ENCODE peak calls at places on chromosomes 4 and X, in five cellular contexts. J is Calu3, I is cardiac fibroblast, D is lower leg skin, K is glutamatergic neuron. W is an unnamed sample.

GRCh38 chr4:168787801-168788200 is 222.3 kb downstream of the CBR4 start:
- DNase-seq in J (no peak), I (no peak), D (no peak), K (no peak), W (no peak)

GRCh38 chrX:116285506-116285905 is 115.0 kb downstream of the AGTR2 start:
- DNase-seq in J (no peak), I (no peak), D (no peak), K (no peak), W (no peak)

GRCh38 chrX:1599791-1600405 is 8.5 kb downstream of the AKAP17A start:
- DNase-seq in J (no peak), I (no peak), D (no peak), K (no peak), W (no peak)

GRCh38 chr4:72375050-72375736 is 193.8 kb downstream of the ADAMTS3 start:
- DNase-seq in J (no peak), I (peak), D (no peak), K (no peak), W (no peak)

GRCh38 chrX:50469206-50469605 is 1.4 kb downstream of the DGKK start:
- DNase-seq in J (no peak), I (no peak), D (no peak), K (peak), W (peak)

GRCh38 chrX:33252306-33252825 is 41.0 kb upstream of the DMD start:
- DNase-seq in J (peak), I (peak), D (no peak), K (no peak), W (no peak)

GRCh38 chr4:150297861-150298474 is 219.7 kb downstream of the DCLK2 start:
- DNase-seq in J (peak), I (peak), D (peak), K (peak), W (peak)

GRCh38 chr4:70831293-70831692 is 8.4 kb downstream of the GRSF1 start:
- DNase-seq in J (no peak), I (no peak), D (no peak), K (no peak), W (no peak)

GRCh38 chr4:38161208-38162113 is 201.3 kb downstream of the PTTG2 start:
- DNase-seq in J (no peak), I (no peak), D (no peak), K (no peak), W (no peak)

GRCh38 chrX:16826207-16826606 is 39.9 kb downstream of the TXLNG start:
- DNase-seq in J (no peak), I (peak), D (no peak), K (no peak), W (no peak)

GRCh38 chr4:106795326-106795725 is 240.8 kb downstream of the DKK2 start:
- DNase-seq in J (no peak), I (no peak), D (no peak), K (no peak), W (no peak)

GRCh38 chr4:99755223-99755944 is 61.2 kb upstream of the DAPP1 start:
- DNase-seq in J (no peak), I (peak), D (no peak), K (no peak), W (no peak)

GRCh38 chr4:84847978-84848377 is 118.5 kb downstream of the WDFY3 start:
- DNase-seq in J (no peak), I (no peak), D (no peak), K (no peak), W (no peak)

GRCh38 chr4:125735107-125735506 is 420.4 kb downstream of the FAT4 start:
- DNase-seq in J (peak), I (peak), D (peak), K (no peak), W (peak)

GRCh38 chr4:158624889-158625478 is 46.7 kb downstream of the C4orf46 start:
- DNase-seq in J (peak), I (peak), D (peak), K (no peak), W (no peak)

GRCh38 chrX:43345166-43345565 is 310.9 kb upstream of the MAOA start:
- DNase-seq in J (no peak), I (no peak), D (no peak), K (no peak), W (no peak)

GRCh38 chrX:81337805-81338204 is 135.9 kb downstream of the SH3BGRL start:
- DNase-seq in J (no peak), I (no peak), D (no peak), K (no peak), W (no peak)

GRCh38 chrX:153225438-153226098 is 46.5 kb downstream of the MAGEA1 start:
- DNase-seq in J (no peak), I (no peak), D (no peak), K (no peak), W (no peak)

GRCh38 chr4:184587746-184588145 is 61.5 kb downstream of the CASP3 start:
- DNase-seq in J (no peak), I (no peak), D (no peak), K (no peak), W (no peak)

GRCh38 chrX:110086916-110087484 is 84.1 kb downstream of the TMEM164 start:
- DNase-seq in J (peak), I (peak), D (no peak), K (no peak), W (no peak)

GRCh38 chrX:13377537-13377936 is 57.7 kb upstream of the ATXN3L start:
- DNase-seq in J (no peak), I (peak), D (no peak), K (peak), W (no peak)

GRCh38 chr4:76637704-76638361 is 202.8 kb downstream of the SHROOM3 start:
- DNase-seq in J (no peak), I (no peak), D (no peak), K (no peak), W (no peak)

GRCh38 chr4:24651266-24651665 is 66.9 kb upstream of the DHX15 start:
- DNase-seq in J (no peak), I (no peak), D (no peak), K (no peak), W (no peak)

GRCh38 chr4:8641931-8642650 is 49.5 kb downstream of the CPZ start:
- DNase-seq in J (no peak), I (no peak), D (no peak), K (no peak), W (no peak)

GRCh38 chrX:24153796-24154189 is 4.3 kb downstream of the ZFX start:
- DNase-seq in J (peak), I (no peak), D (no peak), K (no peak), W (no peak)

GRCh38 chr4:16869594-16870245 is 28.7 kb downstream of the LDB2 start:
- DNase-seq in J (no peak), I (no peak), D (no peak), K (no peak), W (no peak)

GRCh38 chr4:156536661-156537060 is 434.9 kb downstream of the PDGFC start:
- DNase-seq in J (no peak), I (no peak), D (no peak), K (no peak), W (no peak)

GRCh38 chr4:132557660-132558059 is 591.4 kb upstream of the PCDH10 start:
- DNase-seq in J (no peak), I (no peak), D (no peak), K (no peak), W (no peak)

GRCh38 chrX:100353326-100353725 is 56.7 kb downstream of the PCDH19 start:
- DNase-seq in J (no peak), I (no peak), D (no peak), K (no peak), W (no peak)

GRCh38 chr4:83282049-83282535 is 2.5 kb downstream of the COQ2 start:
- DNase-seq in J (peak), I (peak), D (peak), K (no peak), W (peak)

GRCh38 chrX:69424161-69424560 is 80.0 kb upstream of the NALF2 start:
- DNase-seq in J (peak), I (peak), D (no peak), K (no peak), W (no peak)

GRCh38 chrX:111914398-111915092 is 38.6 kb downstream of the TRPC5OS start:
- DNase-seq in J (peak), I (no peak), D (no peak), K (no peak), W (no peak)

GRCh38 chrX:114465689-114466088 is 118.2 kb upstream of the HTR2C start:
- DNase-seq in J (no peak), I (no peak), D (no peak), K (no peak), W (no peak)

GRCh38 chr4:110154586-110154985 is 43.8 kb downstream of the ELOVL6 start:
- DNase-seq in J (no peak), I (no peak), D (no peak), K (no peak), W (no peak)

GRCh38 chr4:38150021-38150671 is 189.9 kb downstream of the PTTG2 start:
- DNase-seq in J (no peak), I (peak), D (no peak), K (no peak), W (no peak)

GRCh38 chr4:185885075-185885474 is 73.1 kb upstream of the SORBS2 start:
- DNase-seq in J (no peak), I (no peak), D (no peak), K (no peak), W (no peak)

GRCh38 chr4:160580581-160580980 is 1477.7 kb downstream of the RAPGEF2 start:
- DNase-seq in J (no peak), I (no peak), D (no peak), K (no peak), W (no peak)

GRCh38 chrX:135383249-135383648 is 38.5 kb upstream of the SMIM10L2A start:
- DNase-seq in J (no peak), I (no peak), D (no peak), K (no peak), W (no peak)

GRCh38 chr4:138773321-138773720 is 242.3 kb upstream of the NOCT start:
- DNase-seq in J (no peak), I (no peak), D (no peak), K (no peak), W (no peak)

GRCh38 chr4:77652237-77652897 is 46.7 kb downstream of the CXCL13 start:
- DNase-seq in J (peak), I (peak), D (no peak), K (no peak), W (no peak)

DNA sequence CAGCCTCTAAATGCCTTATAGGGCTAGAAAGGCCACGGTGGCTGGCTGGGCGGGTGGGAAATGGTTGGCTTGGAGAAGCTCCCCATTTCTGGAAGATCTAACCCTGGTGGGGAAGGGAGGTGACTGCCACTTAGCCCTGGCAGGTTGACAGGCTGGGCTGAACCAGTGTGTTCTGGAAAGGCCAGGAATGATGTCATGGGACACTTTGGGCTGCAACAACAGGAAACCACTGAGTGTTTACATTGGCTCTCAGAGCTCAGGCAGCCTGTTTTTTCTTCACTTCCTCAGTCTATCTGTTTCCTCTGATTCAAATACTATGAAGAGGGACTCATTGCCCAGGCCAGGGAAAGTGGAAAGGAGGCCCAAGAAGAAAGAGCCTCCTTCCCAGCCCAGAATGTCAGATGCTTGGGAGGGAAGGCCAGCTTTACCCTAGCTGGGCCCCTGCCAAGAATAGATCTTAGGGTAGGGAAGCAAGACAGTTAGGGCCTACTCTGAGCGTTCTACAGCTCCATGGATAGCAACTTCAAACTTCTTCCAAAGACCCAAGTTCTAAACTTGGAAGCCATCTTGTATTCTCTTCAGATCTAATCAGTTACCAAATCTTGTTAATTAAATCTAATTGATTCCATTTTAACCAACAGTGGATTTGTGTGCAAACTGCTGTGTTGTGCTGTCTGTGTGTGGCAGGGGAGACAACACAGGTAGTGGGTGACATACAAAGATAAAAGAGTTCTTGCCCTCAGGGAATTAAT is 65.7 kb upstream of the MSN start:
- DNase-seq in J (peak), I (peak), D (peak), K (no peak), W (no peak)
- TF ChIP-seq CTCF in J (no peak), I (no peak), D (no peak), K (no peak), W (no peak)

GRCh38 chrX:126141014-126141413 is 25.1 kb downstream of the DCAF12L2 start:
- DNase-seq in J (no peak), I (no peak), D (no peak), K (no peak), W (no peak)

GRCh38 chrX:126137899-126138298 is 28.2 kb downstream of the DCAF12L2 start:
- DNase-seq in J (no peak), I (no peak), D (no peak), K (no peak), W (no peak)
- TF ChIP-seq CTCF in J (no peak), I (no peak), D (no peak), K (peak), W (peak)

GRCh38 chr4:68651932-68652331 is 18.5 kb downstream of the UGT2B15 start:
- DNase-seq in J (no peak), I (no peak), D (no peak), K (no peak), W (no peak)
- TF ChIP-seq CTCF in J (no peak), I (no peak), D (no peak), K (no peak), W (no peak)

GRCh38 chrX:19987856-19988255 is 3.0 kb downstream of the BCLAF3 start:
- DNase-seq in J (no peak), I (no peak), D (no peak), K (no peak), W (no peak)
- TF ChIP-seq CTCF in J (no peak), I (no peak), D (no peak), K (no peak), W (no peak)

GRCh38 chr4:7153711-7154110 is 38.6 kb upstream of the SORCS2 start:
- DNase-seq in J (no peak), I (no peak), D (no peak), K (peak), W (no peak)

GRCh38 chr4:7150083-7150635 is 42.2 kb upstream of the SORCS2 start:
- DNase-seq in J (no peak), I (no peak), D (no peak), K (no peak), W (no peak)

GRCh38 chr4:7148337-7148736 is 44.0 kb upstream of the SORCS2 start:
- DNase-seq in J (no peak), I (no peak), D (no peak), K (no peak), W (no peak)

GRCh38 chr4:7154351-7154981 is 37.9 kb upstream of the SORCS2 start:
- DNase-seq in J (no peak), I (no peak), D (no peak), K (peak), W (no peak)

GRCh38 chr4:7151668-7152227 is 40.6 kb upstream of the SORCS2 start:
- DNase-seq in J (no peak), I (no peak), D (no peak), K (no peak), W (no peak)
- TF ChIP-seq CTCF in J (no peak), I (peak), D (no peak), K (no peak), W (no peak)

DNA sequence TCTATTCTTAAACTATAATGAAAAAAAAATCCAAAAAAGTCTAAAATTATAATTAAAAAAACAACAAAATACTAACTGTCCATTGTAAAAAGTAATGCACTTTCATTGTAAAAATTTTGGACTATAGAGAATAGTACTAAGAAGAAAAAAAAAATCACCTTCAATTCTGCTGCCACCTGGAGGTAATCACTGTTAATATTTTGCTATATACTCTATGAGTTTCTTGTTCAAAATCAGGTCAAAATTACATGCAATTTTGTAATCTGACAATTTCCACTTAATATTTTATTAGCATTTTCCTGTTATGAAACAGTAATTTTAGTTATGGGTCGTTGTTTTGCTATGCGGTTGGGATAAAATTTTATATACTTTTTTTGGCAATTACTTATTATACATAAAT is 62.0 kb downstream of the HTT start:
- DNase-seq in J (no peak), I (peak), D (no peak), K (no peak), W (no peak)
- TF ChIP-seq CTCF in J (no peak), I (peak), D (no peak), K (peak), W (no peak)

GRCh38 chrX:21839334-21840198 is at the start of gene MBTPS2:
- DNase-seq in J (peak), I (peak), D (peak), K (peak), W (peak)
- TF ChIP-seq CTCF in J (no peak), I (no peak), D (no peak), K (no peak), W (no peak)